ENCODE peak calls at places on chromosomes 5 and 9, in five cellular contexts. B, Z, F, G and M are unnamed samples.

GRCh38 chr5:61306531-61307195 is 25.4 kb upstream of the ZSWIM6 start:
- DNase-seq in B (peak), Z (peak), F (peak), G (no peak), M (no peak)

GRCh38 chr5:56305001-56305400 is 71.9 kb upstream of the ANKRD55 start:
- DNase-seq in B (no peak), Z (no peak), F (no peak), G (no peak), M (peak)

GRCh38 chr5:2432070-2432920 is 319.2 kb downstream of the IRX2 start:
- DNase-seq in B (no peak), Z (no peak), F (no peak), G (no peak), M (no peak)

GRCh38 chr9:115443890-115444289 is 325.9 kb upstream of the TNC start:
- DNase-seq in B (no peak), Z (no peak), F (no peak), G (no peak), M (no peak)

GRCh38 chr9:120768870-120769269 is 24.3 kb downstream of the FBXW2 start:
- DNase-seq in B (no peak), Z (no peak), F (no peak), G (no peak), M (no peak)

GRCh38 chr5:179268399-179268952 is 76.8 kb downstream of the ADAMTS2 start:
- DNase-seq in B (no peak), Z (no peak), F (no peak), G (no peak), M (no peak)

GRCh38 chr9:109417585-109418544 is 80.2 kb downstream of the PTPN3 start:
- DNase-seq in B (no peak), Z (no peak), F (no peak), G (peak), M (no peak)

GRCh38 chr5:73706963-73707362 is 81.0 kb downstream of the ARHGEF28 start:
- DNase-seq in B (no peak), Z (no peak), F (no peak), G (no peak), M (no peak)

GRCh38 chr5:80959768-80960442 is at the start of gene RASGRF2:
- DNase-seq in B (peak), Z (peak), F (no peak), G (peak), M (no peak)

GRCh38 chr5:87888139-87888538 is 380.5 kb downstream of the TMEM161B start:
- DNase-seq in B (no peak), Z (no peak), F (no peak), G (no peak), M (no peak)

GRCh38 chr9:115002371-115003120 is 72.2 kb upstream of the TNFSF8 start:
- DNase-seq in B (no peak), Z (no peak), F (no peak), G (no peak), M (no peak)

DNA sequence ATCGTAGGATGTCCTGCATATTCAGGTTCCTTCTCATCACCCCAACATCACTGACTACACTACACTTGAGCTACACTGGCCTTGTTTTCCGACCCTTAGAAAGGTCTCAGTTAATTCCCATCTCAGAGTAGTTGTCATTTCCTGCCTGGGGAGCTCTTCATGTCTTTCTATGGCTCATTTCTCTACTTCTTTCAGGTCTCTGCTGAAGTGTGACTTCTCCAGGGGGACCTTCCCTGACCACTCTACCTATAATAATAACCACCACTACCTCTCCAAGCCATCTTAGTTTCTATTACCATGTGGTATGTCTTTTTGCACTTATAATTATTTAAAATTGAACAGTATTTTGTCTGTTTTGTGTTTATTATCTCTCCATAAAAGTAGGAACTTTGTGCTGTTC is 113.2 kb downstream of the STARD4 start:
- DNase-seq in B (no peak), Z (no peak), F (no peak), G (no peak), M (no peak)
- TF ChIP-seq CTCF in B (no peak), Z (no peak), F (no peak), G (no peak), M (no peak)

GRCh38 chr5:154860123-154860522 is 1.7 kb downstream of the CNOT8 start:
- DNase-seq in B (peak), Z (peak), F (peak), G (no peak), M (no peak)
- H3K4me3 ChIP-seq in B (peak), Z (peak), F (peak), G (peak), M (peak)

DNA sequence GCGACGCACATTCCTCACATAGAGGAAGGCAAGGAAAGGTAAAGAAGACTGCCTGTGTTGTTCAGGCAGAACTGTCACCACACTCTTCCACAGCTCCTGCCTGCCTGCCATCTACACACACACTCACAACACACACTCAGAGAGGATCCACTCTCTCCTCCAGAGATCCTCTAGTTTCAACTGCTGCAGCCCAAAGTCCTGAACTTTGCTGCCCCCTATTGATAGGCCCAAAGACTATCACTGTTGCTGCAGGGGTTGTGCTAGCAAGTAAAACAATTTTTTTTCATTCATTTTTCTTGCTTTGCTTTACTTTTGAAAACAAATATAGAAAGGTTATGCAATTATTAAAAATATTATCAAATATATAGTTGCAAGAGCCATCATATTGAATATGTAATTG is 5.9 kb upstream of the CFAP90 start:
- DNase-seq in B (peak), Z (peak), F (no peak), G (peak), M (no peak)
- TF ChIP-seq CTCF in B (peak), Z (peak), F (peak), G (peak), M (peak)

DNA sequence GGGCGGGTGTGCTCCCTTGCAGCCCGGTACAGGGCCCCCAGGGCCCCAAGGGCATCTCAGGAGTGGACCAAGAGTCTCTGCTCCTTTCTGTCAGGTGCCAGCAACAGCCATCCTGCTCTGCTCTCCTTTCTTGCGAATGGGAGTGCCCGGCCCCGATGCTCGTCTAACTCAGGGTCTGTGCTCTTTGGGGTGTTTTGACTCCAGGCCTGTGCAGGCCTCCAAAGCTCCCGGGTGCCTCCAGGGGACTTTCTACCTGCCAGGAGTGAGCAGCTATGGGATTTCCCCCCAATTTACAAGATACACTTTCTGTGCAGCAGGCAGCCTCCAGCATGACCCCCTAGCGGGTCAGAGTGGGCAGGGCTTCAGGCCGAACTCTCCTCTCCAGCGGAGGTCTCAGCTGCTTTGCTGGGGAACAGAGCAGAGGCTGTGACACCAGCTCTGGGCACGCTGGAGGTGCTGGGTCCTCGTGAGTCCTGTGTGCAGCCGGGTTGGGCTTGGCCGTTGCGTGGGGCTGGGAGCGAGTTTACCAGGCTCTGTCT is 3.0 kb downstream of the NRARP start:
- DNase-seq in B (no peak), Z (no peak), F (no peak), G (no peak), M (no peak)
- H3K4me3 ChIP-seq in B (no peak), Z (no peak), F (no peak), G (peak), M (no peak)

GRCh38 chr5:174180639-174181038 is 135.1 kb downstream of the NSG2 start:
- DNase-seq in B (no peak), Z (no peak), F (no peak), G (no peak), M (no peak)

GRCh38 chr5:174185506-174185905 is 140.0 kb downstream of the NSG2 start:
- DNase-seq in B (no peak), Z (no peak), F (no peak), G (no peak), M (no peak)

GRCh38 chr5:174186096-174186495 is 140.6 kb downstream of the NSG2 start:
- DNase-seq in B (no peak), Z (no peak), F (no peak), G (no peak), M (no peak)

GRCh38 chr5:174182111-174182510 is 136.6 kb downstream of the NSG2 start:
- DNase-seq in B (no peak), Z (no peak), F (no peak), G (no peak), M (no peak)

DNA sequence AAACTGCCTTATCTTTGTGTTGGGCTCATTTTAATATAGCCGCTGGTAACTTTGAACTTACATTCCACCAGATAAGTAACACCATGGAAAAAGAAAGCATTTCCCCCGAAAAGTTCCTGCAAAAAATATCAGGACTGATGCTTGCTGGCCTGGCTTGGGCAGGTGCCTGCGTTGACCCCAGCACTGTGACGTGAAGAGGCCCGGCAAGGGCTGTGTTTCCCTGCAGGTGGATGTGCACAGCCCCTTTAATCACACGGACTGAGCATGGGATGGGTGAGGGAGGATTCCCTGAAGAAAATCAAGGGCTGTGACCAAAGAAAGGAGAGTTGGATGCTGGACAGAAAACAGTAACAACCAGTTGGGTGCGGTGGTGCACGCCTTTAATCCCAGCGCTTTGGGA is 138.2 kb downstream of the NSG2 start:
- DNase-seq in B (no peak), Z (no peak), F (no peak), G (no peak), M (no peak)
- TF ChIP-seq CTCF in B (no peak), Z (no peak), F (no peak), G (no peak), M (no peak)

DNA sequence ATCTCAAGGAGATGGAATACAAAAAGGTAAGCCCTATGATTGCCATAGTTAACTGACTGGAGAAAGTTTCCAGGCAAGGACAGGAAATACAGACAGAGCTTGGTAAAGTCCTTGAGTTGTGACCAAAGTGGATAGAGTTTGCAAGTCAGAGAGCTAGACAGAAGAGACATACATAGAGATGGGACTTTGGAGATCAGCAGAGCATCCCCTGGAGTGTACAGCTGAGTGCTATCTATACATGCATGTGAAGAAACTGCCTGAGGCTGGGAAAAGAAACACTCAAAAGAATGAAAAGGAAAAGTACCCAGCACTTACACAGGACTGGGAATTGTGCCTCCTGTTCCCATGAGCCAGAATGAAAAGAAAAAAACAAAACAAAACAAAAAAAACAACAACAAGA is 606.4 kb downstream of the ZNF608 start:
- DNase-seq in B (no peak), Z (no peak), F (no peak), G (no peak), M (no peak)
- H3K4me3 ChIP-seq in B (no peak), Z (no peak), F (no peak), G (no peak), M (no peak)

DNA sequence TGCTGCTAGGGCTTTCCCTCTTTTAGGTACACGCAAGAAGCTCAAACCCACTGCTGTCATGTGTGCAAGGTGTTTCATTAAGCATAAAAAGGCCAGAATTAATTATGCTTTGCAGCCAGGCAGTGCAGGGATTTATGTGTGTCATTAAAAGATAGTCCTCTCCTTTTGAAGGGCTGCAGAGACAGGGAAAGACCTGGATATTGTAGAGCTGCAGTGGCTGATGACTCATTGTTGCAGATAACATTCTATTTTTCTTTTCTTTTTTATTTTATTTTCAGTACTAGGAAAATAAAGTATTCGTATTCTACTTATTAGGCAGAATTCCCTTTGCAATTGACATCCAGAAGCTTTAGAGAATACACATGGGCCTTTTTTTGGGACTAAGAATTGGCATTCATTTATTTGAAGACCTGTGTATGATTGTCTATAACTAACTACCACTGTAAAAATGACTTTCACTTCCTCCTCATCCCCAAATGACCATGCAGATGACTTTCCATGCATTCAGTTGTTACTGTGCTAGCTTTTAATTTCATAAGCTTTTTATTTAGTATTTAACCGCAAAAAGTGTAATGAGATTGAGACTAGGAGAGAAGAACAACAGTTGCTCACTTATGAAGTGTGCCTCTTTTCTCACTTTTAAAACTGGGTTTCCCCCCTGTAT is 113.0 kb downstream of the PAM start:
- DNase-seq in B (peak), Z (peak), F (no peak), G (no peak), M (no peak)
- TF ChIP-seq CTCF in B (no peak), Z (no peak), F (no peak), G (no peak), M (no peak)

DNA sequence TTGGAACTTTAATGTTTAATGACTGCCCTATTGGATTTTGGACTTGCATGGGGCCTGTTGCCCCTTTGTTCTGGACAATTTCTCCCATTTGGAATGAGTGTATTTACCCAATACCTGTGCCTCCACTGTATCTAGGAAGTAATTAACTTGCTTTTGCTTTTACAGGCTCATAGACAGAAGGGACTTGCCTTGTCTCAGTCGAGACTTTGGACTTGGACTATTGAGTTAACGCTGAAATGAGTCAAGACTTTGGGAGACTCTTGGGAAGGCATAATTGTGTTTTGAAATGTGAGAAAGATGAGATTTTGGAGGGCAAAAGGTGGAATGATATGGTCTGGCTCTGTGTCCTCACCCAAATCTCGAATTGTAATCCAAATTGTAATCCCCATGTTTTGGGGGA is 368.2 kb downstream of the PDE4D start:
- DNase-seq in B (no peak), Z (no peak), F (no peak), G (no peak), M (no peak)
- H3K4me3 ChIP-seq in B (no peak), Z (no peak), F (no peak), G (no peak), M (no peak)